ENCODE peak calls at places on chromosomes 3 and 15, in seven cellular contexts. B is AG04450, Q is type B pancreatic cell, S is ovary, I is WERI-Rb-1, F is suprapubic skin, O is GM12878. G is an unnamed sample.

GRCh38 chr3:144033863-144034262 is 62.2 kb downstream of the DIPK2A start:
- DNase-seq in O (no peak), S (no peak), Q (no peak), B (no peak), I (no peak), F (no peak), G (no peak)

GRCh38 chr3:13577181-13578121 is 28.5 kb downstream of the FBLN2 start:
- DNase-seq in Q (no peak), I (no peak), B (no peak), S (no peak), O (no peak), F (no peak), G (no peak)

GRCh38 chr3:42306499-42306898 is 40.5 kb upstream of the CCK start:
- DNase-seq in Q (no peak), F (no peak), B (no peak), O (no peak), S (no peak), I (no peak), G (no peak)

GRCh38 chr3:49703443-49703927 is 14.1 kb downstream of the RNF123 start:
- DNase-seq in Q (no peak), B (peak), F (no peak), I (peak), O (no peak), S (peak), G (no peak)

GRCh38 chr3:21170964-21171363 is 580.0 kb downstream of the ZNF385D start:
- DNase-seq in S (no peak), I (peak), F (no peak), O (no peak), B (no peak), Q (no peak), G (no peak)

GRCh38 chr3:78201066-78201465 is 1161.2 kb downstream of the ROBO2 start:
- DNase-seq in I (no peak), Q (no peak), F (no peak), O (no peak), B (no peak), S (no peak), G (no peak)

GRCh38 chr3:186694288-186695032 is 22.7 kb upstream of the KNG1 start:
- DNase-seq in F (no peak), Q (no peak), B (no peak), S (no peak), I (no peak), O (no peak), G (no peak)

GRCh38 chr3:100893590-100893989 is 99.6 kb downstream of the ABI3BP start:
- DNase-seq in S (no peak), B (no peak), O (no peak), I (peak), Q (no peak), F (no peak), G (no peak)

GRCh38 chr3:133447751-133448477 is 48.1 kb downstream of the BFSP2 start:
- DNase-seq in Q (no peak), F (no peak), S (no peak), O (no peak), I (no peak), B (no peak), G (peak)

GRCh38 chr3:125374501-125374995 is 577 bp downstream of the ZNF148 start:
- DNase-seq in O (no peak), B (no peak), F (peak), I (peak), Q (peak), S (no peak), G (no peak)

GRCh38 chr3:120450914-120451669 is at the start of gene FSTL1:
- DNase-seq in O (no peak), B (no peak), S (peak), Q (peak), F (peak), I (peak), G (no peak)

GRCh38 chr15:58513008-58513407 is 81.2 kb downstream of the LIPC start:
- DNase-seq in S (no peak), Q (no peak), O (no peak), I (no peak), F (no peak), B (no peak), G (no peak)

GRCh38 chr3:182490601-182491485 is 302.5 kb upstream of the ATP11B start:
- DNase-seq in S (no peak), O (no peak), B (no peak), F (no peak), Q (no peak), I (no peak), G (no peak)

GRCh38 chr3:46948830-46949671 is 27.5 kb downstream of the CCDC12 start:
- DNase-seq in Q (no peak), I (no peak), O (no peak), F (no peak), S (no peak), B (no peak), G (no peak)

GRCh38 chr3:106121491-106122289 is 252.9 kb upstream of the CBLB start:
- DNase-seq in B (no peak), O (no peak), I (no peak), F (no peak), S (no peak), Q (no peak), G (no peak)

GRCh38 chr3:102536479-102536878 is 101.7 kb downstream of the ZPLD1 start:
- DNase-seq in F (no peak), O (no peak), I (peak), Q (no peak), B (peak), S (no peak), G (peak)

GRCh38 chr3:197298858-197299854 is 744 bp upstream of the DLG1 start:
- DNase-seq in O (no peak), I (peak), S (peak), F (peak), Q (peak), B (no peak), G (peak)

GRCh38 chr15:43105077-43105769 is 615 bp downstream of the UBR1 start:
- DNase-seq in Q (no peak), F (no peak), I (no peak), B (no peak), S (no peak), O (no peak), G (peak)

GRCh38 chr3:189406148-189406547 is 225.0 kb upstream of the TP63 start:
- DNase-seq in I (no peak), B (no peak), O (no peak), S (no peak), F (no peak), Q (no peak), G (no peak)

GRCh38 chr15:33066584-33066983 is 127.9 kb downstream of the FMN1 start:
- DNase-seq in I (no peak), Q (no peak), F (no peak), B (no peak), O (no peak), S (no peak), G (no peak)

GRCh38 chr3:41198526-41198925 is 779 bp upstream of the CTNNB1 start:
- DNase-seq in O (no peak), S (peak), Q (no peak), B (no peak), I (peak), F (peak), G (no peak)

GRCh38 chr15:60899322-60899966 is 329.7 kb downstream of the RORA start:
- DNase-seq in O (peak), I (no peak), F (no peak), S (no peak), B (no peak), Q (no peak), G (peak)

GRCh38 chr3:45126730-45127129 is 19.4 kb downstream of the CDCP1 start:
- DNase-seq in F (no peak), S (no peak), O (no peak), B (no peak), I (no peak), Q (no peak), G (no peak)

GRCh38 chr3:42043116-42043796 is 47.9 kb upstream of the TRAK1 start:
- DNase-seq in S (no peak), O (no peak), Q (peak), I (peak), F (no peak), B (no peak), G (no peak)

GRCh38 chr3:195195321-195196209 is 75.4 kb downstream of the XXYLT1 start:
- DNase-seq in F (no peak), S (no peak), O (no peak), Q (peak), B (no peak), I (no peak), G (no peak)

GRCh38 chr3:170301404-170301803 is 56.1 kb upstream of the SKIL start:
- DNase-seq in F (no peak), O (no peak), B (no peak), Q (no peak), I (no peak), S (no peak), G (no peak)

GRCh38 chr3:89947357-89947954 is 840.0 kb downstream of the EPHA3 start:
- DNase-seq in O (no peak), B (no peak), Q (no peak), I (no peak), F (no peak), S (no peak), G (no peak)

GRCh38 chr3:108297636-108298035 is 1.3 kb downstream of the HHLA2 start:
- DNase-seq in O (no peak), S (no peak), Q (no peak), F (no peak), I (no peak), B (no peak), G (no peak)

GRCh38 chr3:48518069-48518468 is 14.1 kb upstream of the SHISA5 start:
- DNase-seq in Q (no peak), O (no peak), B (no peak), I (no peak), S (no peak), F (no peak), G (no peak)

GRCh38 chr3:139358857-139359562 is 15.2 kb downstream of the MRPS22 start:
- DNase-seq in I (no peak), Q (no peak), B (no peak), O (peak), S (no peak), F (no peak), G (peak)

GRCh38 chr3:111315911-111316310 is 226.1 kb upstream of the CD96 start:
- DNase-seq in Q (no peak), B (peak), S (no peak), O (no peak), I (no peak), F (no peak), G (no peak)

GRCh38 chr3:41630017-41630416 is 331.9 kb downstream of the ULK4 start:
- DNase-seq in I (no peak), Q (no peak), O (no peak), B (no peak), S (no peak), F (no peak), G (no peak)

GRCh38 chr3:61571516-61572336 is 10.4 kb downstream of the PTPRG start:
- DNase-seq in F (no peak), I (no peak), O (no peak), Q (no peak), S (peak), B (peak), G (no peak)

GRCh38 chr15:82832601-82833209 is 23.3 kb downstream of the WHAMM start:
- DNase-seq in S (no peak), B (peak), F (no peak), Q (no peak), I (no peak), O (peak), G (peak)

GRCh38 chr3:132289311-132289710 is 27.9 kb upstream of the ACP3 start:
- DNase-seq in O (no peak), S (no peak), B (no peak), Q (no peak), F (no peak), I (no peak), G (no peak)

GRCh38 chr15:36484038-36484778 is 95.2 kb upstream of the CDIN1 start:
- DNase-seq in B (no peak), I (no peak), F (no peak), O (no peak), Q (no peak), S (no peak), G (no peak)
- TF ChIP-seq CTCF in B (no peak), I (no peak), F (no peak), O (no peak), Q (no peak), S (no peak), G (no peak)

DNA sequence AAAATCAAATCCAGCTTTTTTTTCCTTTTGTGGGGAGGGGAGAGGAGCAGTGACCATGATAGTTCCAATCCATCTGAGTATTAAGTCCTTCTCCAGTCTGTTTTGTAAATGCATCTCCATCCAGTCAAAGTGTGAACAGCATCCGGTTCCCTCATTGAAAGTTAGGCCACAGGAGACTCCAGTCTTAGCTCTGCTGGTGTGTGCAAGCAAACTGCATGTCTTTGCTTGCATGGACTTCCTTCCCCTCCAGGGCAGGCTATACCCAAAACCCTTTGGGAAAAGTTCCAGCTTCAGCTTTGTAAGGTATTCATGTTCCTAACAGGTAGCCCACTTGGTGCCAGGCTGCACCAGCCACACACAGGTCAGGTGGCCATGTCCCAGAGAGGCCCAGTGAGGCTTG is 3.1 kb upstream of the MAN2C1 start:
- DNase-seq in O (no peak), B (no peak), Q (no peak), F (no peak), S (no peak), I (no peak), G (no peak)
- TF ChIP-seq CTCF in O (no peak), B (no peak), Q (no peak), F (no peak), S (no peak), I (no peak), G (no peak)

DNA sequence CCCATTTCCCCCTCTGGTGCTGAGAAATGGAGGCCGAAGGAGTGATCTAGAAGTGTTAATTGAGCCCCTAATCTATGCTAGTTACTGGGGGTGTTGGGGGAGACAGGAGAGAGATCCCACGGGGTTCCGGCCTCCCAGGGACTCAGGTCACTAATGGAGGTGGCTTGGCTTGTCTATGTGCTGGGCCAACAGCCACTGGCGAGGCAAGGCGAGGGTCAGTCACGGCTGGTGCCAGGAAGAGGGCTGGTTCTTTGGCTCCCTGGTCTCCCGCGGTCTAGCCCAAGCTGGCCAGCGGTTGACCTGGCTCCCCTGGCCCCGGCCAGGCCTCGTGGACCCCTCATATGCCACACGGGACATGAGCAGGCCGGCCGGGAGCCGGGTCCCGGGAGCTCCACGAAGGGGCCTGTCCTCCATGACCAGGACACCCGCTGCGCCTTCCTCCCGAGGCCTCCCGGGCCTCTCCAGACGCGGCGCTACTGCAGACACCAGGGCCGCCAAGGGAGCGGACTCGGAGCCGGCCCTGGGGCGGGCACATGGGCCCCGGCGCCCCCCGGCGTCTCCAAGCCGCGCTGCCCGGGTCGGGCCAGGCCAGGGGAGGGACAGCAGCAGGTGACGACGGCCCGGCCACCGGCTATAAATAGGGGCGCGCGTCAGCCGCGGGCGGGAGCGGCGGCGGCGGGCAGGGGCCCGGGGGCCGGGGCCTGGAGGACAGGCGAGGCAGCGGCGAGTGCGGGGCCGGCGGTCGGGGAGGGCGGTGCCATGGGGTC is at the start of gene ALPK3:
- DNase-seq in I (peak), O (no peak), S (no peak), Q (peak), F (no peak), B (no peak), G (no peak)
- TF ChIP-seq CTCF in I (peak), O (no peak), S (no peak), Q (no peak), F (no peak), B (no peak), G (no peak)

GRCh38 chr3:136545664-136546266 is 206.4 kb downstream of the STAG1 start:
- DNase-seq in S (no peak), F (no peak), Q (no peak), O (no peak), B (no peak), I (no peak), G (no peak)
- TF ChIP-seq CTCF in S (no peak), F (no peak), Q (no peak), O (no peak), B (peak), I (no peak), G (no peak)

DNA sequence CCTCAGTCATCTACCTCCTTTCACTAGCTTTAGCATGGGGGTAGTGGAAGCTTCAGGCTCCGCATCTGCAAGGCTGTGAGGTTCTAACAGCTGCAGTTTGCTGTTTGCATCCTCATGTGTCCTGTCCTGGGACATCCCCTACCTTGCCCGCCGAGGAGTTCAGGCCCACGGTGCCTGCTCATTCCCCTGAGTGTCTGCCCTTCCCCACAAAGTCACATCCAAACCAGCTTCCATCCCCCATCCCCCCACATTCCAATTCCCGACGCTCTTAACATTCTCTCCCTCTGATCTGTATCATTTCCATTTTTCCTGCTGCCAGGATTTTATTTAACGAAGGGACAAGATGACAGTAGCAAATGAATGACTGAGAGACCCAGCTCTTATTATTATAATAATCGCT is 43.8 kb downstream of the HRH1 start:
- DNase-seq in O (no peak), S (no peak), I (no peak), B (no peak), Q (no peak), F (peak), G (no peak)
- TF ChIP-seq CTCF in O (no peak), S (no peak), I (no peak), B (no peak), Q (no peak), F (no peak), G (no peak)